ENCODE peak calls at places on chromosomes 16 and 17, in six cellular contexts. J is stimulated activated CD4-positive, alpha-beta T cell treated with anti-CD3 and anti-CD28 coated beads, TNF-alpha, amount 100 ng/mL, for 48 hours; L is activated CD4-positive, CD25-positive, alpha-beta regulatory T cell; X is T follicular helper cell; Z is neural progenitor cell; G is AG10803. D is an unnamed sample.

GRCh38 chr16:546909-547770 is 13.1 kb upstream of the PRR35 start:
- DNase-seq in J (no peak), L (peak; percentile 20), X (peak; percentile 34), Z (peak; percentile 82), G (peak; percentile 58), D (no peak)

GRCh38 chr16:13414154-13414553 is 505.8 kb upstream of the ERCC4 start:
- DNase-seq in J (no peak), L (no peak), X (no peak), Z (no peak), G (peak; percentile 40), D (no peak)

GRCh38 chr16:74999683-75000480 is 1.1 kb downstream of the ZNRF1 start:
- DNase-seq in J (no peak), L (peak; percentile 12), X (peak; percentile 52), Z (peak; percentile 58), G (no peak), D (no peak)

GRCh38 chr17:8125947-8126305 is 2.0 kb upstream of the HES7 start:
- DNase-seq in J (no peak), L (no peak), X (no peak), Z (peak; percentile 82), G (no peak), D (no peak)

GRCh38 chr16:81513204-81514040 is 68.8 kb downstream of the CMIP start:
- DNase-seq in J (no peak), L (no peak), X (no peak), Z (peak; percentile 48), G (peak; percentile 52), D (no peak)

GRCh38 chr16:80711406-80711805 is 93.0 kb downstream of the CDYL2 start:
- DNase-seq in J (no peak), L (no peak), X (no peak), Z (no peak), G (no peak), D (no peak)

GRCh38 chr17:37368577-37368976 is 7.2 kb upstream of the C17orf78 start:
- DNase-seq in J (no peak), L (no peak), X (no peak), Z (no peak), G (peak; percentile 60), D (no peak)

GRCh38 chr16:67339453-67339852 is 12.8 kb downstream of the LRRC36 start:
- DNase-seq in J (no peak), L (no peak), X (no peak), Z (no peak), G (peak; percentile 36), D (no peak)

GRCh38 chr17:42409467-42410351 is 13.3 kb downstream of the CAVIN1 start:
- DNase-seq in J (no peak), L (no peak), X (no peak), Z (no peak), G (peak; percentile 95), D (peak; percentile 70)

GRCh38 chr17:1256699-1257098 is 13.5 kb upstream of the BHLHA9 start:
- DNase-seq in J (no peak), L (no peak), X (no peak), Z (no peak), G (no peak), D (no peak)

GRCh38 chr17:45171338-45172231 is 9.9 kb downstream of the HEXIM2 start:
- DNase-seq in J (no peak), L (no peak), X (no peak), Z (peak; percentile 79), G (peak; percentile 83), D (no peak)